ENCODE peak calls at places on chromosomes 7 and 10, in four cellular contexts. P, C, M and J are unnamed samples. For H3K9me3, the result is how much of the 10 kb centered on the place peaks cover.

GRCh38 chr10:20105236-20105635 is 289.0 kb downstream of the PLXDC2 start:
- DNase-seq in P (peak), C (peak), M (no peak), J (no peak)

GRCh38 chr7:95250591-95250990 is 73.7 kb downstream of the PON1 start:
- DNase-seq in P (no peak), C (no peak), M (no peak), J (no peak)

GRCh38 chr7:41574377-41574776 is 128.5 kb downstream of the INHBA start:
- DNase-seq in P (no peak), C (peak), M (peak), J (no peak)

GRCh38 chr7:95725170-95725569 is 47.2 kb upstream of the DYNC1I1 start:
- DNase-seq in P (no peak), C (no peak), M (no peak), J (peak)

GRCh38 chr10:119849031-119849789 is 23.4 kb downstream of the MCMBP start:
- DNase-seq in P (peak), C (peak), M (no peak), J (no peak)

GRCh38 chr10:34739915-34740314 is 75.2 kb downstream of the PARD3 start:
- DNase-seq in P (peak), C (peak), M (peak), J (peak)

GRCh38 chr7:85719981-85720963 is 533.4 kb upstream of the SEMA3D start:
- DNase-seq in P (peak), C (peak), M (peak), J (no peak)

GRCh38 chr10:118911361-118911760 is 118.2 kb upstream of the NANOS1 start:
- DNase-seq in P (peak), C (peak), M (peak), J (no peak)

GRCh38 chr10:70296406-70296899 is 12.6 kb upstream of the NPFFR1 start:
- DNase-seq in P (peak), C (peak), M (peak), J (no peak)

GRCh38 chr10:71713135-71714040 is 6.2 kb downstream of the C10orf105 start:
- DNase-seq in P (peak), C (peak), M (peak), J (no peak)

GRCh38 chr7:18624436-18624835 is 128.9 kb downstream of the HDAC9 start:
- DNase-seq in P (no peak), C (no peak), M (no peak), J (no peak)

GRCh38 chr10:129918836-129919235 is 45.2 kb downstream of the EBF3 start:
- DNase-seq in P (no peak), C (no peak), M (no peak), J (no peak)
- H3K9me3 ChIP-seq in P (under half), C (under half), M (under half), J (under half)

GRCh38 chr10:77949167-77949566 is 22.6 kb upstream of the DLG5 start:
- DNase-seq in P (peak), C (peak), M (peak), J (no peak)
- H3K9ac ChIP-seq in P (no peak), C (peak), M (no peak), J (no peak)

DNA sequence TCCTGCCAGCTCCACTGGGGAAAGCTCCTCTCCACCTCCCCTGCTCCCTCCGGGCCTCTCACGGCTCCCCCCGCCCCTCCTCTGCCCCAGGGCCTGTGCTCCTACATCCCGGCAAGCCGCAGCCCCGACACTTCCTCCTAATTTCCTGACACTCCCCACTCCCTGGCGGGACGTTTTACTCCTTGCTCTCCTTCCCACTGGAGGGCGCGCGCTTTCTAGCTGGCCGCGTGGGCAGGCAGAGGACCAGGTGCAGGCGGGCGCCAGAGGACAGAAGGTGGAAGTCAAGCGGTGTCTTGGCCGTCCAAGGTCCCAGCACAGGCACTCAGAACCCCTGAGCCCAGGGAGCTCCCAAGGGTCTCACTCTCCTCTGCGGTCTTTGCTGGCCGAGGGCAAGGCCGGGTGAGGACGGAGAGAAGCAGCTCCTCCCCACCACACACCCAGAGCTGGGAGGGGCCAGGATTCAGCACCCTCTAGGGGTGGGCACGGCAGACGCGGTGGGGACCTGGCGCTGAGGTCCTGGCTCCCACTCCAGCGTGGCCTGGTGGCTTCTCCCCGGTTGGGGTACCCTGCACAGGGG is 19.1 kb downstream of the ADAM8 start:
- DNase-seq in P (peak), C (peak), M (peak), J (no peak)
- H3K4me3 ChIP-seq in P (no peak), C (no peak), M (no peak), J (no peak)

DNA sequence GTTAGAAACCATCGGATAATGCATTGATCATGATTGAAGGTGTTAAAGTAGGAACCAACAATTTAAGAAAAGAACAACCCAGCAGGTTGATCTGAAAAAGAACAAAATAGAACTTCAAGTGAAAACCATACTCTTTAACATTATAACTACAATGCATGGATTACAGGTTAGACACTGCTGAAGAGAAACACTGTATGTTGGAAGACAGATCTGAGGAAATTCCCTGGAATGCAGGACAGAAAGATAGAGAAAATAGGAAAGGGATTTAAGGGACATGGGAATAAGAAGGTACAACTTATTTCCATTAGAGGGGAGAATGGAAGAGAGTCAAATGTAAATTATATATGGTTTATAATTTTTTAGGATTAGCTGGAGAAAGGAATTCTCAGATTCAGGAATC is 303.3 kb downstream of the DNAJB6 start:
- DNase-seq in P (no peak), C (no peak), M (no peak), J (no peak)
- H3K9me3 ChIP-seq in P (under half), C (under half), M (under half), J (under half)

DNA sequence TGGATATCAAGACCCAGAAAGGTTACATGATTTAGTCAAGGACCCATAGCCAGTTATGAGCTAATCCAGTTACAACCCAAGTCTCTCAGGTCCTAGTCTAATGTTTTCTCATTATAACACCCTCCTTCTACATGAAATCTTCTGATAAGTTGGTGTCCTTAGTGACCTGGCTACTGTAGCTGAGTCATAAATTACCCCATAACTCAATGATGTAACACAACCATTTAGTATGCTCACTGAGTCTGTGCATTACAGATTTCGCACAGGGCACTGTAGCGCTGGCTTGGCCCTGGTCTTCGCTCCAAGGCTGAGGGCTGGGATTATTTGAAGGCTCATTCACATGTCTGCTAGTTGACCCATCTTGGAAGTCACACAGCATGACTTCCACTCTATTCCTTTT is 36.0 kb upstream of the GLCCI1 start:
- DNase-seq in P (no peak), C (no peak), M (no peak), J (no peak)
- H3K9ac ChIP-seq in P (no peak), C (no peak), M (no peak), J (no peak)